ENCODE peak calls at places on chromosomes 4 and X, in nine cellular contexts. One of them, this sample, is unnamed.
A peak's percentile ranks its signal among the peaks of the same experiment; 100 is the strongest.

GRCh38 chr4:116229420-116229819 is 856.0 kb downstream of the TRAM1L1 start:
- DNase-seq in posterior cingulate gyrus: no peak
- DNase-seq in KBM-7: peak; percentile 42
- DNase-seq in NCI-H345: no peak
- DNase-seq in body of pancreas: no peak
- DNase-seq in activated CD4-positive, alpha-beta T cell treated with anti-CD3 and anti-CD28 coated beads, Interleukin-2, amount 50 U/mL, for 1 hour: no peak
- DNase-seq in aorta: no peak
- DNase-seq in DMS 273 treated with DMSO at 0.1 percent for 48 hours: no peak
- DNase-seq in stimulated activated CD4-positive, alpha-beta T cell treated with anti-CD3 and anti-CD28 coated beads, Interleukin-4, amount 100 ng/mL, for 24 hours: no peak
- DNase-seq in this sample: no peak

GRCh38 chr4:15198070-15198727 is 195.9 kb downstream of the CPEB2 start:
- DNase-seq in posterior cingulate gyrus: no peak
- DNase-seq in KBM-7: no peak
- DNase-seq in NCI-H345: no peak
- DNase-seq in body of pancreas: no peak
- DNase-seq in activated CD4-positive, alpha-beta T cell treated with anti-CD3 and anti-CD28 coated beads, Interleukin-2, amount 50 U/mL, for 1 hour: no peak
- DNase-seq in aorta: no peak
- DNase-seq in DMS 273 treated with DMSO at 0.1 percent for 48 hours: no peak
- DNase-seq in stimulated activated CD4-positive, alpha-beta T cell treated with anti-CD3 and anti-CD28 coated beads, Interleukin-4, amount 100 ng/mL, for 24 hours: no peak
- DNase-seq in this sample: no peak

GRCh38 chrX:24294619-24295018 is 19.2 kb downstream of the SUPT20HL2 start:
- DNase-seq in posterior cingulate gyrus: no peak
- DNase-seq in KBM-7: peak; percentile 67
- DNase-seq in NCI-H345: no peak
- DNase-seq in body of pancreas: no peak
- DNase-seq in activated CD4-positive, alpha-beta T cell treated with anti-CD3 and anti-CD28 coated beads, Interleukin-2, amount 50 U/mL, for 1 hour: peak; percentile 1
- DNase-seq in aorta: peak; percentile 53
- DNase-seq in DMS 273 treated with DMSO at 0.1 percent for 48 hours: no peak
- DNase-seq in stimulated activated CD4-positive, alpha-beta T cell treated with anti-CD3 and anti-CD28 coated beads, Interleukin-4, amount 100 ng/mL, for 24 hours: peak; percentile 7
- DNase-seq in this sample: no peak

GRCh38 chrX:39475372-39475771 is 622.4 kb downstream of the BCOR start:
- DNase-seq in posterior cingulate gyrus: peak; percentile 10
- DNase-seq in KBM-7: no peak
- DNase-seq in NCI-H345: no peak
- DNase-seq in body of pancreas: no peak
- DNase-seq in activated CD4-positive, alpha-beta T cell treated with anti-CD3 and anti-CD28 coated beads, Interleukin-2, amount 50 U/mL, for 1 hour: no peak
- DNase-seq in aorta: no peak
- DNase-seq in DMS 273 treated with DMSO at 0.1 percent for 48 hours: no peak
- DNase-seq in stimulated activated CD4-positive, alpha-beta T cell treated with anti-CD3 and anti-CD28 coated beads, Interleukin-4, amount 100 ng/mL, for 24 hours: no peak
- DNase-seq in this sample: no peak

GRCh38 chr4:119053245-119053644 is 82.4 kb upstream of the MYOZ2 start:
- DNase-seq in posterior cingulate gyrus: no peak
- DNase-seq in KBM-7: no peak
- DNase-seq in NCI-H345: no peak
- DNase-seq in body of pancreas: no peak
- DNase-seq in activated CD4-positive, alpha-beta T cell treated with anti-CD3 and anti-CD28 coated beads, Interleukin-2, amount 50 U/mL, for 1 hour: no peak
- DNase-seq in aorta: no peak
- DNase-seq in DMS 273 treated with DMSO at 0.1 percent for 48 hours: no peak
- DNase-seq in stimulated activated CD4-positive, alpha-beta T cell treated with anti-CD3 and anti-CD28 coated beads, Interleukin-4, amount 100 ng/mL, for 24 hours: no peak
- DNase-seq in this sample: no peak

GRCh38 chrX:24357101-24357500 is 3.3 kb upstream of the SUPT20HL1 start:
- DNase-seq in posterior cingulate gyrus: no peak
- DNase-seq in KBM-7: peak; percentile 24
- DNase-seq in NCI-H345: no peak
- DNase-seq in body of pancreas: no peak
- DNase-seq in activated CD4-positive, alpha-beta T cell treated with anti-CD3 and anti-CD28 coated beads, Interleukin-2, amount 50 U/mL, for 1 hour: no peak
- DNase-seq in aorta: no peak
- DNase-seq in DMS 273 treated with DMSO at 0.1 percent for 48 hours: no peak
- DNase-seq in stimulated activated CD4-positive, alpha-beta T cell treated with anti-CD3 and anti-CD28 coated beads, Interleukin-4, amount 100 ng/mL, for 24 hours: no peak
- DNase-seq in this sample: no peak

GRCh38 chr4:176306837-176307590 is 12.8 kb upstream of the SPCS3 start:
- DNase-seq in posterior cingulate gyrus: no peak
- DNase-seq in KBM-7: no peak
- DNase-seq in NCI-H345: no peak
- DNase-seq in body of pancreas: no peak
- DNase-seq in activated CD4-positive, alpha-beta T cell treated with anti-CD3 and anti-CD28 coated beads, Interleukin-2, amount 50 U/mL, for 1 hour: no peak
- DNase-seq in aorta: no peak
- DNase-seq in DMS 273 treated with DMSO at 0.1 percent for 48 hours: no peak
- DNase-seq in stimulated activated CD4-positive, alpha-beta T cell treated with anti-CD3 and anti-CD28 coated beads, Interleukin-4, amount 100 ng/mL, for 24 hours: no peak
- DNase-seq in this sample: no peak

GRCh38 chr4:164204434-164204833 is 549.5 kb upstream of the SMIM31 start:
- DNase-seq in posterior cingulate gyrus: no peak
- DNase-seq in KBM-7: no peak
- DNase-seq in NCI-H345: no peak
- DNase-seq in body of pancreas: no peak
- DNase-seq in activated CD4-positive, alpha-beta T cell treated with anti-CD3 and anti-CD28 coated beads, Interleukin-2, amount 50 U/mL, for 1 hour: no peak
- DNase-seq in aorta: no peak
- DNase-seq in DMS 273 treated with DMSO at 0.1 percent for 48 hours: no peak
- DNase-seq in stimulated activated CD4-positive, alpha-beta T cell treated with anti-CD3 and anti-CD28 coated beads, Interleukin-4, amount 100 ng/mL, for 24 hours: no peak
- DNase-seq in this sample: no peak

GRCh38 chr4:14620567-14621138 is 381.6 kb upstream of the CPEB2 start:
- DNase-seq in posterior cingulate gyrus: no peak
- DNase-seq in KBM-7: no peak
- DNase-seq in NCI-H345: no peak
- DNase-seq in body of pancreas: no peak
- DNase-seq in activated CD4-positive, alpha-beta T cell treated with anti-CD3 and anti-CD28 coated beads, Interleukin-2, amount 50 U/mL, for 1 hour: no peak
- DNase-seq in aorta: no peak
- DNase-seq in DMS 273 treated with DMSO at 0.1 percent for 48 hours: no peak
- DNase-seq in stimulated activated CD4-positive, alpha-beta T cell treated with anti-CD3 and anti-CD28 coated beads, Interleukin-4, amount 100 ng/mL, for 24 hours: no peak
- DNase-seq in this sample: no peak

GRCh38 chr4:148261861-148262260 is 180.4 kb downstream of the NR3C2 start:
- DNase-seq in posterior cingulate gyrus: no peak
- DNase-seq in KBM-7: no peak
- DNase-seq in NCI-H345: no peak
- DNase-seq in body of pancreas: no peak
- DNase-seq in activated CD4-positive, alpha-beta T cell treated with anti-CD3 and anti-CD28 coated beads, Interleukin-2, amount 50 U/mL, for 1 hour: no peak
- DNase-seq in aorta: no peak
- DNase-seq in DMS 273 treated with DMSO at 0.1 percent for 48 hours: no peak
- DNase-seq in stimulated activated CD4-positive, alpha-beta T cell treated with anti-CD3 and anti-CD28 coated beads, Interleukin-4, amount 100 ng/mL, for 24 hours: no peak
- DNase-seq in this sample: no peak

GRCh38 chrX:10615931-10616780 is 4.2 kb downstream of the MID1 start:
- DNase-seq in posterior cingulate gyrus: peak; percentile 87
- DNase-seq in KBM-7: peak; percentile 46
- DNase-seq in NCI-H345: peak; percentile 10
- DNase-seq in body of pancreas: peak; percentile 46
- DNase-seq in activated CD4-positive, alpha-beta T cell treated with anti-CD3 and anti-CD28 coated beads, Interleukin-2, amount 50 U/mL, for 1 hour: no peak
- DNase-seq in aorta: peak; percentile 47
- DNase-seq in DMS 273 treated with DMSO at 0.1 percent for 48 hours: peak; percentile 45
- DNase-seq in stimulated activated CD4-positive, alpha-beta T cell treated with anti-CD3 and anti-CD28 coated beads, Interleukin-4, amount 100 ng/mL, for 24 hours: no peak
- DNase-seq in this sample: no peak

GRCh38 chr4:177235026-177235425 is 74.6 kb upstream of the NEIL3 start:
- DNase-seq in posterior cingulate gyrus: no peak
- DNase-seq in KBM-7: no peak
- DNase-seq in NCI-H345: no peak
- DNase-seq in body of pancreas: no peak
- DNase-seq in activated CD4-positive, alpha-beta T cell treated with anti-CD3 and anti-CD28 coated beads, Interleukin-2, amount 50 U/mL, for 1 hour: no peak
- DNase-seq in aorta: no peak
- DNase-seq in DMS 273 treated with DMSO at 0.1 percent for 48 hours: no peak
- DNase-seq in stimulated activated CD4-positive, alpha-beta T cell treated with anti-CD3 and anti-CD28 coated beads, Interleukin-4, amount 100 ng/mL, for 24 hours: no peak
- DNase-seq in this sample: no peak

GRCh38 chr4:52869196-52869595 is 7.1 kb downstream of the RASL11B start:
- DNase-seq in posterior cingulate gyrus: peak; percentile 96
- DNase-seq in KBM-7: no peak
- DNase-seq in NCI-H345: no peak
- DNase-seq in body of pancreas: peak; percentile 16
- DNase-seq in activated CD4-positive, alpha-beta T cell treated with anti-CD3 and anti-CD28 coated beads, Interleukin-2, amount 50 U/mL, for 1 hour: no peak
- DNase-seq in aorta: peak; percentile 87
- DNase-seq in DMS 273 treated with DMSO at 0.1 percent for 48 hours: peak; percentile 90
- DNase-seq in stimulated activated CD4-positive, alpha-beta T cell treated with anti-CD3 and anti-CD28 coated beads, Interleukin-4, amount 100 ng/mL, for 24 hours: no peak
- DNase-seq in this sample: no peak

GRCh38 chr4:126591583-126591982 is 1041.2 kb upstream of the INTU start:
- DNase-seq in posterior cingulate gyrus: no peak
- DNase-seq in KBM-7: no peak
- DNase-seq in NCI-H345: no peak
- DNase-seq in body of pancreas: no peak
- DNase-seq in activated CD4-positive, alpha-beta T cell treated with anti-CD3 and anti-CD28 coated beads, Interleukin-2, amount 50 U/mL, for 1 hour: no peak
- DNase-seq in aorta: no peak
- DNase-seq in DMS 273 treated with DMSO at 0.1 percent for 48 hours: no peak
- DNase-seq in stimulated activated CD4-positive, alpha-beta T cell treated with anti-CD3 and anti-CD28 coated beads, Interleukin-4, amount 100 ng/mL, for 24 hours: no peak
- DNase-seq in this sample: no peak

GRCh38 chr4:113961322-113961698 is 18.1 kb downstream of the ARSJ start:
- DNase-seq in posterior cingulate gyrus: no peak
- DNase-seq in KBM-7: no peak
- DNase-seq in NCI-H345: no peak
- DNase-seq in body of pancreas: no peak
- DNase-seq in activated CD4-positive, alpha-beta T cell treated with anti-CD3 and anti-CD28 coated beads, Interleukin-2, amount 50 U/mL, for 1 hour: no peak
- DNase-seq in aorta: no peak
- DNase-seq in DMS 273 treated with DMSO at 0.1 percent for 48 hours: no peak
- DNase-seq in stimulated activated CD4-positive, alpha-beta T cell treated with anti-CD3 and anti-CD28 coated beads, Interleukin-4, amount 100 ng/mL, for 24 hours: no peak
- DNase-seq in this sample: no peak

GRCh38 chr4:115113382-115114106 is at the start of gene NDST4:
- DNase-seq in posterior cingulate gyrus: peak; percentile 43
- DNase-seq in KBM-7: no peak
- DNase-seq in NCI-H345: peak; percentile 58
- DNase-seq in body of pancreas: no peak
- DNase-seq in activated CD4-positive, alpha-beta T cell treated with anti-CD3 and anti-CD28 coated beads, Interleukin-2, amount 50 U/mL, for 1 hour: no peak
- DNase-seq in aorta: no peak
- DNase-seq in DMS 273 treated with DMSO at 0.1 percent for 48 hours: peak; percentile 45
- DNase-seq in stimulated activated CD4-positive, alpha-beta T cell treated with anti-CD3 and anti-CD28 coated beads, Interleukin-4, amount 100 ng/mL, for 24 hours: no peak
- DNase-seq in this sample: no peak

GRCh38 chr4:26031704-26032103 is 117.7 kb downstream of the SMIM20 start:
- DNase-seq in posterior cingulate gyrus: no peak
- DNase-seq in KBM-7: no peak
- DNase-seq in NCI-H345: no peak
- DNase-seq in body of pancreas: no peak
- DNase-seq in activated CD4-positive, alpha-beta T cell treated with anti-CD3 and anti-CD28 coated beads, Interleukin-2, amount 50 U/mL, for 1 hour: no peak
- DNase-seq in aorta: no peak
- DNase-seq in DMS 273 treated with DMSO at 0.1 percent for 48 hours: no peak
- DNase-seq in stimulated activated CD4-positive, alpha-beta T cell treated with anti-CD3 and anti-CD28 coated beads, Interleukin-4, amount 100 ng/mL, for 24 hours: no peak
- DNase-seq in this sample: no peak

GRCh38 chr4:186623546-186623945 is 68.2 kb upstream of the MTNR1A start:
- DNase-seq in posterior cingulate gyrus: no peak
- DNase-seq in KBM-7: no peak
- DNase-seq in NCI-H345: no peak
- DNase-seq in body of pancreas: no peak
- DNase-seq in activated CD4-positive, alpha-beta T cell treated with anti-CD3 and anti-CD28 coated beads, Interleukin-2, amount 50 U/mL, for 1 hour: no peak
- DNase-seq in aorta: no peak
- DNase-seq in DMS 273 treated with DMSO at 0.1 percent for 48 hours: no peak
- DNase-seq in stimulated activated CD4-positive, alpha-beta T cell treated with anti-CD3 and anti-CD28 coated beads, Interleukin-4, amount 100 ng/mL, for 24 hours: no peak
- DNase-seq in this sample: no peak

GRCh38 chrX:135081695-135082094 is 29.8 kb upstream of the RTL8A start:
- DNase-seq in posterior cingulate gyrus: no peak
- DNase-seq in KBM-7: no peak
- DNase-seq in NCI-H345: no peak
- DNase-seq in body of pancreas: no peak
- DNase-seq in activated CD4-positive, alpha-beta T cell treated with anti-CD3 and anti-CD28 coated beads, Interleukin-2, amount 50 U/mL, for 1 hour: no peak
- DNase-seq in aorta: no peak
- DNase-seq in DMS 273 treated with DMSO at 0.1 percent for 48 hours: no peak
- DNase-seq in stimulated activated CD4-positive, alpha-beta T cell treated with anti-CD3 and anti-CD28 coated beads, Interleukin-4, amount 100 ng/mL, for 24 hours: no peak
- DNase-seq in this sample: no peak

GRCh38 chrX:38055170-38055847 is 49.0 kb downstream of the SYTL5 start:
- DNase-seq in posterior cingulate gyrus: no peak
- DNase-seq in KBM-7: no peak
- DNase-seq in NCI-H345: no peak
- DNase-seq in body of pancreas: no peak
- DNase-seq in activated CD4-positive, alpha-beta T cell treated with anti-CD3 and anti-CD28 coated beads, Interleukin-2, amount 50 U/mL, for 1 hour: no peak
- DNase-seq in aorta: no peak
- DNase-seq in DMS 273 treated with DMSO at 0.1 percent for 48 hours: no peak
- DNase-seq in stimulated activated CD4-positive, alpha-beta T cell treated with anti-CD3 and anti-CD28 coated beads, Interleukin-4, amount 100 ng/mL, for 24 hours: no peak
- DNase-seq in this sample: no peak

GRCh38 chrX:152637649-152638442 is at the start of gene GABRQ:
- DNase-seq in posterior cingulate gyrus: peak; percentile 88
- DNase-seq in KBM-7: peak; percentile 16
- DNase-seq in NCI-H345: peak; percentile 86
- DNase-seq in body of pancreas: peak; percentile 21
- DNase-seq in activated CD4-positive, alpha-beta T cell treated with anti-CD3 and anti-CD28 coated beads, Interleukin-2, amount 50 U/mL, for 1 hour: no peak
- DNase-seq in aorta: no peak
- DNase-seq in DMS 273 treated with DMSO at 0.1 percent for 48 hours: no peak
- DNase-seq in stimulated activated CD4-positive, alpha-beta T cell treated with anti-CD3 and anti-CD28 coated beads, Interleukin-4, amount 100 ng/mL, for 24 hours: no peak
- DNase-seq in this sample: peak; percentile 40

GRCh38 chr4:187618701-187619278 is 376.8 kb upstream of the ZFP42 start:
- DNase-seq in posterior cingulate gyrus: no peak
- DNase-seq in KBM-7: no peak
- DNase-seq in NCI-H345: peak; percentile 13
- DNase-seq in body of pancreas: no peak
- DNase-seq in activated CD4-positive, alpha-beta T cell treated with anti-CD3 and anti-CD28 coated beads, Interleukin-2, amount 50 U/mL, for 1 hour: no peak
- DNase-seq in aorta: no peak
- DNase-seq in DMS 273 treated with DMSO at 0.1 percent for 48 hours: no peak
- DNase-seq in stimulated activated CD4-positive, alpha-beta T cell treated with anti-CD3 and anti-CD28 coated beads, Interleukin-4, amount 100 ng/mL, for 24 hours: no peak
- DNase-seq in this sample: no peak

GRCh38 chrX:110318664-110318968 is 731 bp upstream of the AMMECR1 start:
- DNase-seq in posterior cingulate gyrus: no peak
- DNase-seq in KBM-7: no peak
- DNase-seq in NCI-H345: peak; percentile 58
- DNase-seq in body of pancreas: no peak
- DNase-seq in activated CD4-positive, alpha-beta T cell treated with anti-CD3 and anti-CD28 coated beads, Interleukin-2, amount 50 U/mL, for 1 hour: no peak
- DNase-seq in aorta: no peak
- DNase-seq in DMS 273 treated with DMSO at 0.1 percent for 48 hours: no peak
- DNase-seq in stimulated activated CD4-positive, alpha-beta T cell treated with anti-CD3 and anti-CD28 coated beads, Interleukin-4, amount 100 ng/mL, for 24 hours: no peak
- DNase-seq in this sample: no peak

GRCh38 chrX:120559799-120560198 is 963 bp downstream of the CUL4B start:
- DNase-seq in posterior cingulate gyrus: no peak
- DNase-seq in KBM-7: peak; percentile 15
- DNase-seq in NCI-H345: peak; percentile 1
- DNase-seq in body of pancreas: no peak
- DNase-seq in activated CD4-positive, alpha-beta T cell treated with anti-CD3 and anti-CD28 coated beads, Interleukin-2, amount 50 U/mL, for 1 hour: no peak
- DNase-seq in aorta: no peak
- DNase-seq in DMS 273 treated with DMSO at 0.1 percent for 48 hours: peak; percentile 14
- DNase-seq in stimulated activated CD4-positive, alpha-beta T cell treated with anti-CD3 and anti-CD28 coated beads, Interleukin-4, amount 100 ng/mL, for 24 hours: no peak
- DNase-seq in this sample: no peak

GRCh38 chr4:82784615-82785247 is 13.9 kb downstream of the SCD5 start:
- DNase-seq in posterior cingulate gyrus: no peak
- DNase-seq in KBM-7: no peak
- DNase-seq in NCI-H345: no peak
- DNase-seq in body of pancreas: no peak
- DNase-seq in activated CD4-positive, alpha-beta T cell treated with anti-CD3 and anti-CD28 coated beads, Interleukin-2, amount 50 U/mL, for 1 hour: no peak
- DNase-seq in aorta: no peak
- DNase-seq in DMS 273 treated with DMSO at 0.1 percent for 48 hours: no peak
- DNase-seq in stimulated activated CD4-positive, alpha-beta T cell treated with anti-CD3 and anti-CD28 coated beads, Interleukin-4, amount 100 ng/mL, for 24 hours: no peak
- DNase-seq in this sample: no peak

GRCh38 chr4:2929469-2929868 is 33.7 kb downstream of the NOP14 start:
- DNase-seq in posterior cingulate gyrus: peak; percentile 82
- DNase-seq in KBM-7: no peak
- DNase-seq in NCI-H345: no peak
- DNase-seq in body of pancreas: peak; percentile 12
- DNase-seq in activated CD4-positive, alpha-beta T cell treated with anti-CD3 and anti-CD28 coated beads, Interleukin-2, amount 50 U/mL, for 1 hour: no peak
- DNase-seq in aorta: no peak
- DNase-seq in DMS 273 treated with DMSO at 0.1 percent for 48 hours: no peak
- DNase-seq in stimulated activated CD4-positive, alpha-beta T cell treated with anti-CD3 and anti-CD28 coated beads, Interleukin-4, amount 100 ng/mL, for 24 hours: no peak
- DNase-seq in this sample: no peak